ENCODE peak calls at places on chromosomes 1 and 21, in ten cellular contexts. One of them, this sample, is unnamed.

GRCh38 chr1:86061660-86062059 is 94.9 kb downstream of the COL24A1 start:
- DNase-seq in GM23338: no peak
- DNase-seq in MG63: peak
- DNase-seq in stomach: no peak
- DNase-seq in choroid plexus epithelial cell: peak
- DNase-seq in cardiac fibroblast: peak
- DNase-seq in CD8-positive, alpha-beta memory T cell: no peak
- DNase-seq in BE2C: no peak
- DNase-seq in right cardiac atrium: no peak
- DNase-seq in fibroblast of pulmonary artery: no peak
- DNase-seq in this sample: no peak

GRCh38 chr1:112337028-112337531 is 58.9 kb upstream of the CTTNBP2NL start:
- DNase-seq in stomach: peak
- DNase-seq in MG63: peak
- DNase-seq in cardiac fibroblast: peak
- DNase-seq in CD8-positive, alpha-beta memory T cell: peak
- DNase-seq in fibroblast of pulmonary artery: peak
- DNase-seq in right cardiac atrium: peak
- DNase-seq in BE2C: peak
- DNase-seq in GM23338: peak
- DNase-seq in choroid plexus epithelial cell: peak
- DNase-seq in this sample: peak

GRCh38 chr1:160196143-160196542 is 5.8 kb downstream of the CASQ1 start:
- DNase-seq in BE2C: no peak
- DNase-seq in cardiac fibroblast: no peak
- DNase-seq in CD8-positive, alpha-beta memory T cell: no peak
- DNase-seq in right cardiac atrium: no peak
- DNase-seq in fibroblast of pulmonary artery: no peak
- DNase-seq in MG63: no peak
- DNase-seq in GM23338: no peak
- DNase-seq in choroid plexus epithelial cell: no peak
- DNase-seq in stomach: no peak
- DNase-seq in this sample: no peak

GRCh38 chr1:79657916-79658662 is 651.6 kb upstream of the ADGRL4 start:
- DNase-seq in stomach: no peak
- DNase-seq in right cardiac atrium: no peak
- DNase-seq in fibroblast of pulmonary artery: peak
- DNase-seq in GM23338: peak
- DNase-seq in choroid plexus epithelial cell: peak
- DNase-seq in cardiac fibroblast: peak
- DNase-seq in MG63: no peak
- DNase-seq in CD8-positive, alpha-beta memory T cell: no peak
- DNase-seq in BE2C: no peak
- DNase-seq in this sample: no peak

GRCh38 chr1:25099343-25099951 is 132.9 kb downstream of the SYF2 start:
- DNase-seq in right cardiac atrium: peak
- DNase-seq in choroid plexus epithelial cell: no peak
- DNase-seq in fibroblast of pulmonary artery: no peak
- DNase-seq in BE2C: peak
- DNase-seq in stomach: no peak
- DNase-seq in MG63: no peak
- DNase-seq in CD8-positive, alpha-beta memory T cell: peak
- DNase-seq in cardiac fibroblast: no peak
- DNase-seq in GM23338: no peak
- DNase-seq in this sample: no peak

GRCh38 chr1:181100924-181101323 is 12.4 kb downstream of the IER5 start:
- DNase-seq in right cardiac atrium: no peak
- DNase-seq in fibroblast of pulmonary artery: no peak
- DNase-seq in CD8-positive, alpha-beta memory T cell: no peak
- DNase-seq in stomach: no peak
- DNase-seq in BE2C: no peak
- DNase-seq in cardiac fibroblast: no peak
- DNase-seq in choroid plexus epithelial cell: no peak
- DNase-seq in MG63: no peak
- DNase-seq in GM23338: no peak
- DNase-seq in this sample: no peak

GRCh38 chr1:99818063-99818699 is 32.0 kb upstream of the AGL start:
- DNase-seq in GM23338: no peak
- DNase-seq in CD8-positive, alpha-beta memory T cell: no peak
- DNase-seq in fibroblast of pulmonary artery: peak
- DNase-seq in stomach: no peak
- DNase-seq in right cardiac atrium: no peak
- DNase-seq in BE2C: no peak
- DNase-seq in cardiac fibroblast: peak
- DNase-seq in MG63: no peak
- DNase-seq in choroid plexus epithelial cell: peak
- DNase-seq in this sample: no peak

GRCh38 chr1:36890776-36891175 is 143.5 kb downstream of the GRIK3 start:
- DNase-seq in CD8-positive, alpha-beta memory T cell: no peak
- DNase-seq in right cardiac atrium: no peak
- DNase-seq in cardiac fibroblast: no peak
- DNase-seq in MG63: no peak
- DNase-seq in fibroblast of pulmonary artery: no peak
- DNase-seq in stomach: peak
- DNase-seq in GM23338: no peak
- DNase-seq in BE2C: no peak
- DNase-seq in choroid plexus epithelial cell: no peak
- DNase-seq in this sample: peak

GRCh38 chr1:237760981-237761380 is 129.7 kb downstream of the ZP4 start:
- DNase-seq in choroid plexus epithelial cell: no peak
- DNase-seq in right cardiac atrium: no peak
- DNase-seq in fibroblast of pulmonary artery: no peak
- DNase-seq in MG63: no peak
- DNase-seq in GM23338: no peak
- DNase-seq in BE2C: no peak
- DNase-seq in CD8-positive, alpha-beta memory T cell: no peak
- DNase-seq in cardiac fibroblast: no peak
- DNase-seq in stomach: no peak
- DNase-seq in this sample: no peak

GRCh38 chr1:100036718-100037664 is 67.2 kb downstream of the SLC35A3 start:
- DNase-seq in choroid plexus epithelial cell: peak
- DNase-seq in stomach: no peak
- DNase-seq in BE2C: no peak
- DNase-seq in cardiac fibroblast: peak
- DNase-seq in MG63: peak
- DNase-seq in GM23338: peak
- DNase-seq in fibroblast of pulmonary artery: peak
- DNase-seq in right cardiac atrium: no peak
- DNase-seq in CD8-positive, alpha-beta memory T cell: peak
- DNase-seq in this sample: no peak

GRCh38 chr1:61887921-61888564 is 145.8 kb downstream of the PATJ start:
- DNase-seq in fibroblast of pulmonary artery: peak
- DNase-seq in GM23338: no peak
- DNase-seq in CD8-positive, alpha-beta memory T cell: no peak
- DNase-seq in stomach: no peak
- DNase-seq in BE2C: peak
- DNase-seq in right cardiac atrium: peak
- DNase-seq in cardiac fibroblast: peak
- DNase-seq in choroid plexus epithelial cell: peak
- DNase-seq in MG63: no peak
- DNase-seq in this sample: no peak

GRCh38 chr1:61083014-61083798 is 845 bp downstream of the NFIA start:
- DNase-seq in choroid plexus epithelial cell: no peak
- DNase-seq in MG63: peak
- DNase-seq in fibroblast of pulmonary artery: no peak
- DNase-seq in stomach: peak
- DNase-seq in cardiac fibroblast: peak
- DNase-seq in right cardiac atrium: peak
- DNase-seq in BE2C: peak
- DNase-seq in GM23338: peak
- DNase-seq in CD8-positive, alpha-beta memory T cell: peak
- DNase-seq in this sample: no peak

GRCh38 chr1:216184281-216184680 is 239.0 kb downstream of the USH2A start:
- DNase-seq in choroid plexus epithelial cell: no peak
- DNase-seq in MG63: no peak
- DNase-seq in BE2C: no peak
- DNase-seq in GM23338: no peak
- DNase-seq in fibroblast of pulmonary artery: no peak
- DNase-seq in CD8-positive, alpha-beta memory T cell: no peak
- DNase-seq in right cardiac atrium: no peak
- DNase-seq in stomach: no peak
- DNase-seq in cardiac fibroblast: no peak
- DNase-seq in this sample: no peak

GRCh38 chr1:221717491-221717865 is 24.4 kb downstream of the DUSP10 start:
- DNase-seq in stomach: no peak
- DNase-seq in CD8-positive, alpha-beta memory T cell: no peak
- DNase-seq in fibroblast of pulmonary artery: no peak
- DNase-seq in choroid plexus epithelial cell: no peak
- DNase-seq in cardiac fibroblast: no peak
- DNase-seq in right cardiac atrium: no peak
- DNase-seq in BE2C: no peak
- DNase-seq in GM23338: no peak
- DNase-seq in MG63: no peak
- DNase-seq in this sample: no peak

GRCh38 chr21:41345934-41346685 is 15.7 kb upstream of the MX2 start:
- DNase-seq in CD8-positive, alpha-beta memory T cell: no peak
- DNase-seq in right cardiac atrium: no peak
- DNase-seq in BE2C: no peak
- DNase-seq in GM23338: no peak
- DNase-seq in cardiac fibroblast: no peak
- DNase-seq in fibroblast of pulmonary artery: no peak
- DNase-seq in MG63: no peak
- DNase-seq in choroid plexus epithelial cell: no peak
- DNase-seq in stomach: peak
- DNase-seq in this sample: no peak

GRCh38 chr21:25240974-25241373 is 366.3 kb downstream of the MRPL39 start:
- DNase-seq in cardiac fibroblast: no peak
- DNase-seq in BE2C: no peak
- DNase-seq in choroid plexus epithelial cell: no peak
- DNase-seq in CD8-positive, alpha-beta memory T cell: no peak
- DNase-seq in stomach: no peak
- DNase-seq in GM23338: no peak
- DNase-seq in right cardiac atrium: no peak
- DNase-seq in fibroblast of pulmonary artery: no peak
- DNase-seq in MG63: no peak
- DNase-seq in this sample: no peak

GRCh38 chr1:45926302-45926701 is 122.9 kb downstream of the MAST2 start:
- DNase-seq in right cardiac atrium: no peak
- DNase-seq in MG63: no peak
- DNase-seq in stomach: no peak
- DNase-seq in fibroblast of pulmonary artery: no peak
- DNase-seq in GM23338: peak
- DNase-seq in CD8-positive, alpha-beta memory T cell: no peak
- DNase-seq in cardiac fibroblast: no peak
- DNase-seq in choroid plexus epithelial cell: no peak
- DNase-seq in BE2C: no peak
- DNase-seq in this sample: no peak
- H3K4me3 ChIP-seq in right cardiac atrium: no peak
- H3K4me3 ChIP-seq in MG63: no peak
- H3K4me3 ChIP-seq in stomach: no peak
- H3K4me3 ChIP-seq in fibroblast of pulmonary artery: no peak
- H3K4me3 ChIP-seq in GM23338: peak
- H3K4me3 ChIP-seq in CD8-positive, alpha-beta memory T cell: no peak
- H3K4me3 ChIP-seq in cardiac fibroblast: no peak
- H3K4me3 ChIP-seq in choroid plexus epithelial cell: no peak
- H3K4me3 ChIP-seq in BE2C: no peak
- H3K4me3 ChIP-seq in this sample: no peak

DNA sequence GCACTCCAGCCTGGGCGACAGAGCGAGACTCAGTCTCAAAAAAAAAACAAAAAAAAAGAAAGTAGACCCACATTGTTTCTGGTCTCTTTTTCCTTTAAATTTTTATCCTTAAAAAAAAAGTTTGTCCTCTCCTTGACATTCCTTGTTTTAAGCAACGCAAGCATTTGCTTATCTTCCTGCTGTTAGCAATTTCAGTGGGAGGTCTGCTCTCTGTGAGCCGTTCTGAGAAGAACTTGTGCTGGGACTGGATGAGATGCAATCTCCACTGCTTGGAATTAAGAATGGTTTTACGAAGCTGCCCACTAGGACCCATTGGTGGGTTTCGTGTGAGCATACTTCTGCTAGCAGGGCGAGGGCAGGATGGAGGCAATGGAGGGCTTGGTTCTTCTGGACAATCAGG is 225.1 kb upstream of the TMEM51 start:
- DNase-seq in MG63: no peak
- DNase-seq in CD8-positive, alpha-beta memory T cell: no peak
- DNase-seq in fibroblast of pulmonary artery: peak
- DNase-seq in GM23338: no peak
- DNase-seq in BE2C: no peak
- DNase-seq in cardiac fibroblast: peak
- DNase-seq in stomach: no peak
- DNase-seq in right cardiac atrium: no peak
- DNase-seq in choroid plexus epithelial cell: peak
- DNase-seq in this sample: no peak
- H3K4me3 ChIP-seq in MG63: no peak
- H3K4me3 ChIP-seq in CD8-positive, alpha-beta memory T cell: no peak
- H3K4me3 ChIP-seq in fibroblast of pulmonary artery: no peak
- H3K4me3 ChIP-seq in GM23338: no peak
- H3K4me3 ChIP-seq in BE2C: no peak
- H3K4me3 ChIP-seq in cardiac fibroblast: no peak
- H3K4me3 ChIP-seq in stomach: no peak
- H3K4me3 ChIP-seq in right cardiac atrium: no peak
- H3K4me3 ChIP-seq in choroid plexus epithelial cell: peak
- H3K4me3 ChIP-seq in this sample: no peak

DNA sequence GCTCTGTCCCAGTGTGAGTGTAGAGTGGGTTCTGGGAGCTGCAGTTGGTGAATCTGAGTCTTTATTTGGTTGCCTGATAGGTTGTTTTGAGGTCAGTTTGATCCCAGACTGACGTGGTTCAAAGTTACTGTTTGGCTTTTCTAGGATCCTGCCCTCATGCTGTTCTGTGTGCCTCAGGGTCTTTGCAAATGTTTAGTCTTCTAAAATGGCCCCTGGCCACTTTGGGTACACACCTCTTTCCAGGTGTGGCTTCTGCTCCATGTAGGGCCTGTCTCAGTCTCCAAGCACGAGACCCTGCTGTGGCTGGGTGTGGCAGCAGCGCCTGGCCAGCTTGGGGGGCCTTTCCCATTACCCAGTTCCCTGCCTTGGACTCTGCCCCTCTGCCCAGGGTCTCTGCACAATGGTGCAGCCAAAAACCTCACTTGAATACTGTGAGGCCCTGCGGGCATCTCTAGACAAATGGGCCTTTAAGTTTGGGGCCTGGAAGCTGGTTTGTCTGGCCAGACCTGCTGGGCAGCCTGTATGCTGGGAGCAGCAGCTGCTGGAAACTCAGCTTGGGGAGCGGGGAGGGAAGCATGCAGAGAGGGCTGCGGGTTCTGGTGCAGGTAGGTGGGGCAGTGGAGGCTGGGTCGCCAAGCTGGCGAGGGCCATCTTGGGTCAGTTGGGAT is 5.6 kb downstream of the PTPRF start:
- DNase-seq in right cardiac atrium: no peak
- DNase-seq in fibroblast of pulmonary artery: no peak
- DNase-seq in cardiac fibroblast: no peak
- DNase-seq in BE2C: no peak
- DNase-seq in GM23338: no peak
- DNase-seq in CD8-positive, alpha-beta memory T cell: no peak
- DNase-seq in stomach: peak
- DNase-seq in choroid plexus epithelial cell: no peak
- DNase-seq in MG63: no peak
- DNase-seq in this sample: no peak
- H3K4me3 ChIP-seq in right cardiac atrium: no peak
- H3K4me3 ChIP-seq in fibroblast of pulmonary artery: no peak
- H3K4me3 ChIP-seq in cardiac fibroblast: no peak
- H3K4me3 ChIP-seq in BE2C: no peak
- H3K4me3 ChIP-seq in GM23338: no peak
- H3K4me3 ChIP-seq in CD8-positive, alpha-beta memory T cell: no peak
- H3K4me3 ChIP-seq in stomach: no peak
- H3K4me3 ChIP-seq in choroid plexus epithelial cell: no peak
- H3K4me3 ChIP-seq in MG63: no peak
- H3K4me3 ChIP-seq in this sample: no peak

GRCh38 chr1:224380003-224380402 is 23.3 kb downstream of the CNIH4 start:
- DNase-seq in fibroblast of pulmonary artery: no peak
- DNase-seq in MG63: no peak
- DNase-seq in stomach: no peak
- DNase-seq in GM23338: no peak
- DNase-seq in CD8-positive, alpha-beta memory T cell: peak
- DNase-seq in choroid plexus epithelial cell: peak
- DNase-seq in BE2C: no peak
- DNase-seq in cardiac fibroblast: no peak
- DNase-seq in right cardiac atrium: no peak
- DNase-seq in this sample: no peak
- H3K4me3 ChIP-seq in fibroblast of pulmonary artery: no peak
- H3K4me3 ChIP-seq in MG63: no peak
- H3K4me3 ChIP-seq in stomach: no peak
- H3K4me3 ChIP-seq in GM23338: no peak
- H3K4me3 ChIP-seq in CD8-positive, alpha-beta memory T cell: peak
- H3K4me3 ChIP-seq in choroid plexus epithelial cell: no peak
- H3K4me3 ChIP-seq in BE2C: no peak
- H3K4me3 ChIP-seq in cardiac fibroblast: no peak
- H3K4me3 ChIP-seq in right cardiac atrium: no peak
- H3K4me3 ChIP-seq in this sample: no peak

This sample was measured in lung.